ENCODE peak calls at places on chromosome 20, in five cellular contexts. M, L, J, Y and Q are unnamed samples.

GRCh38 chr20:24962510-24962909 is 13.4 kb downstream of the CST7 start:
- DNase-seq in J (no peak), M (no peak), L (no peak), Y (peak), Q (no peak)

GRCh38 chr20:62503414-62504178 is 27.8 kb upstream of the GATA5 start:
- DNase-seq in M (no peak), Y (no peak), J (no peak), L (peak), Q (no peak)

GRCh38 chr20:16115891-16116577 is 457.2 kb downstream of the KIF16B start:
- DNase-seq in L (no peak), J (no peak), Y (no peak), M (peak), Q (no peak)

GRCh38 chr20:10414982-10415650 is 18.9 kb downstream of the MKKS start:
- DNase-seq in M (no peak), J (no peak), Y (no peak), L (no peak), Q (no peak)

GRCh38 chr20:60297649-60298048 is 339.4 kb downstream of the CDH26 start:
- DNase-seq in L (no peak), M (no peak), J (no peak), Y (no peak), Q (no peak)

GRCh38 chr20:58721951-58722371 is 29.4 kb downstream of the NPEPL1 start:
- DNase-seq in Y (peak), J (peak), M (no peak), L (no peak), Q (no peak)

GRCh38 chr20:37901667-37902503 is 1.0 kb upstream of the VSTM2L start:
- DNase-seq in L (peak), M (peak), J (no peak), Y (no peak), Q (peak)

GRCh38 chr20:4949833-4950178 is 51.5 kb downstream of the SLC23A2 start:
- DNase-seq in Y (no peak), J (no peak), L (peak), M (peak), Q (peak)

GRCh38 chr20:31606928-31607639 is 2.0 kb downstream of the ID1 start:
- DNase-seq in J (peak), L (peak), Y (no peak), M (peak), Q (peak)

GRCh38 chr20:62226707-62227590 is 6.9 kb upstream of the HRH3 start:
- DNase-seq in Y (no peak), L (no peak), J (no peak), M (peak), Q (no peak)

GRCh38 chr20:1296117-1296610 is 30.1 kb downstream of the SNPH start:
- DNase-seq in M (no peak), J (no peak), L (no peak), Y (peak), Q (no peak)

GRCh38 chr20:56788041-56788670 is 159.1 kb downstream of the TFAP2C start:
- DNase-seq in Y (peak), J (no peak), L (no peak), M (peak), Q (peak)

GRCh38 chr20:11686900-11687543 is 230.7 kb upstream of the BTBD3 start:
- DNase-seq in L (peak), Y (peak), M (peak), J (no peak), Q (peak)

GRCh38 chr20:32535953-32536823 is 48.9 kb downstream of the NOL4L start:
- DNase-seq in Y (no peak), L (peak), M (no peak), J (peak), Q (no peak)

GRCh38 chr20:38528167-38528566 is 52.8 kb upstream of the ADIG start:
- DNase-seq in Y (no peak), L (no peak), M (no peak), J (no peak), Q (no peak)

GRCh38 chr20:53387983-53388675 is 205.5 kb downstream of the ZNF217 start:
- DNase-seq in J (no peak), M (no peak), Y (no peak), L (no peak), Q (no peak)

DNA sequence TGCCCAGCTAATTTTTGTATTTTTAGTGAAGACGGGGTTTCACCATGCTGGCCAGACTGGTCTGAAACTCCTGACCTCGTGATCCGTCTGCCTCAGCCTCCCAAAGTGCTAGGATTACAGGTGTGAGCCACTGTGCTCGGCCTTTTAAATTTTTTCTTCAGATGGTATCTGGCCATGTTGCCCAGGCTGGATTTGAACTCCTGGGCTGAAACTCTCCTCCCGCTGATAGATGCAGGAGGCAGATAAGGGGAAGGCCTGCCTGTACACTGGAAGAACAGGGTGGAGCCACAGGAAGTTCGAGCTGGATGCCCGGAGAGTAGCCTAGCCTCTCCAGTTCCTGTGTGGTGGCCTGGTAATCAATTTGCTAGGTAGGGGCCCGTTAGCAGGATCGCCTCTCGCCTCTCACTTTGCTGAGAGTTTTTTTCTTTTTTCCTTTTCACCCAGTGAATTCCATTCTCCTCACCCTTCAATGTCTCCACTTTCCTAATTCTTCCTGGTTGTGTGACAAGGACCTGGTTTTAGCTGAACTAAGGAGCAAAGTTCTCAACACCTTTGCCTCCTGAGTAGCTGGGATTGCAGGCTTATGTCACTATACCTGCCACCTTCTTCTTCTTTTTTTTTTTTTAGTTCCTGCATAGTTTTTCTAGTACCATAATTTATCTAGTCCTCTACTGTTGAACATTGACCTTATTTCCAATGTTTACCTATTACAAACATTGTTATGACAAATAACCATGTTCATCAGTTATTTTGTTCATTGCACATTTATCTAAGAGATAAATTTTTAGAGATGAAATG is 19.4 kb upstream of the ITCH start:
- DNase-seq in L (no peak), M (no peak), J (no peak), Y (no peak), Q (no peak)
- TF ChIP-seq CTCF in L (no peak), M (no peak), J (no peak), Y (no peak), Q (no peak)

GRCh38 chr20:17589161-17589834 is 19.4 kb downstream of the DSTN start:
- DNase-seq in M (no peak), L (no peak), J (no peak), Y (no peak), Q (no peak)
- H3K4me3 ChIP-seq in M (no peak), L (no peak), J (no peak), Y (no peak), Q (no peak)

GRCh38 chr20:22180244-22180643 is 404.1 kb downstream of the FOXA2 start:
- DNase-seq in Y (no peak), L (no peak), J (no peak), M (no peak), Q (no peak)
- TF ChIP-seq CTCF in Y (no peak), L (peak), J (no peak), M (no peak), Q (no peak)

GRCh38 chr20:44017905-44018683 is 103.4 kb downstream of the TOX2 start:
- DNase-seq in Y (peak), M (peak), J (peak), L (peak), Q (peak)
- H3K4me3 ChIP-seq in Y (no peak), M (no peak), J (no peak), L (peak), Q (no peak)

GRCh38 chr20:34129518-34130162 is 17.6 kb upstream of the EIF2S2 start:
- DNase-seq in J (peak), L (peak), Y (peak), M (peak), Q (peak)
- TF ChIP-seq CTCF in J (peak), L (peak), Y (peak), M (peak), Q (peak)